ENCODE peak calls at places on chromosomes 1 and 21, in six cellular contexts. O is cardiac muscle cell, J is HCT116, T is A549, H is tibial artery, K is uterus. I is an unnamed sample. For H3K4me1, the result is how much of the 10 kb centered on the place peaks cover.

GRCh38 chr1:67832737-67833594 is at the start of gene GNG12:
- DNase-seq in H (peak), K (peak), J (peak), T (peak), O (peak), I (no peak)

GRCh38 chr1:78019031-78019430 is 14.3 kb downstream of the DNAJB4 start:
- DNase-seq in J (no peak), O (no peak), K (no peak), H (no peak), T (no peak), I (no peak)

GRCh38 chr1:155967410-155968400 is 10.6 kb downstream of the ARHGEF2 start:
- DNase-seq in T (no peak), J (no peak), K (no peak), O (no peak), H (peak), I (no peak)

GRCh38 chr1:50829010-50829958 is 130.8 kb downstream of the FAF1 start:
- DNase-seq in K (no peak), H (no peak), O (peak), T (no peak), J (no peak), I (no peak)

GRCh38 chr21:29885491-29885890 is 54.3 kb downstream of the GRIK1 start:
- DNase-seq in K (no peak), T (no peak), O (no peak), H (no peak), J (no peak), I (no peak)

GRCh38 chr1:21268281-21269239 is 21.7 kb downstream of the ECE1 start:
- DNase-seq in J (no peak), T (no peak), K (no peak), H (no peak), O (no peak), I (no peak)

GRCh38 chr1:209431402-209431801 is 152.1 kb upstream of the CAMK1G start:
- DNase-seq in H (no peak), J (no peak), K (no peak), O (no peak), T (no peak), I (no peak)

GRCh38 chr1:5998906-5999301 is 6.7 kb upstream of the NPHP4 start:
- DNase-seq in H (peak), T (no peak), O (no peak), K (no peak), J (no peak), I (no peak)

GRCh38 chr1:59477286-59477685 is 180.4 kb downstream of the FGGY start:
- DNase-seq in T (no peak), J (peak), O (no peak), H (no peak), K (no peak), I (peak)

GRCh38 chr1:97999320-97999719 is 78.5 kb upstream of the DPYD start:
- DNase-seq in J (no peak), K (no peak), T (no peak), O (peak), H (no peak), I (no peak)

GRCh38 chr1:112507896-112508241 is 896 bp upstream of the WNT2B start:
- DNase-seq in O (no peak), K (no peak), J (no peak), H (no peak), T (peak), I (no peak)

GRCh38 chr1:62722796-62723195 is 34.6 kb upstream of the DOCK7 start:
- DNase-seq in H (no peak), T (no peak), K (no peak), J (no peak), O (no peak), I (no peak)

GRCh38 chr1:93678966-93679480 is 2.6 kb downstream of the BCAR3 start:
- DNase-seq in J (no peak), T (no peak), H (no peak), K (no peak), O (no peak), I (no peak)
- H3K4me1 ChIP-seq in J (under half), T (half or more), H (under half), K (under half), O (under half), I (under half)

DNA sequence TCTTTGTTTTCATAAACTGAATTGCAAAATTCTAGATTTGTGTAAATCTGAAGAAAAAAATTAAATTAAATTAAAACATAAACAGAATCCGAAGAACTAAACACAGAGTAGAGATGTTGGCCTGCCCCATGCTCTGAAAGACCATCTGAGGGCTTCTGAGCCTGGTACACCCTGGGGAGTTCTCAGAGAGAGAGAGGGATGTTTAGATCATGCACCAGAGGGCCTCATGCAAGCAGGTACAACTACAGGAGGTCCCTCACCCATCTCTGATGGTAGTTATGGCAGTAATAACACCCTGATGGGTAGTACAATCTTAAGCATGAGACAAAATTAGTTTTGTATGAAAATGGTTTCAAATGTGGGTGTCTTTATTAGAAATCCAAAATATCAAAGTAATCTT is 127.7 kb downstream of the TGFB2 start:
- DNase-seq in T (no peak), K (no peak), J (no peak), O (no peak), H (no peak), I (no peak)
- H3K27ac ChIP-seq in T (peak), K (no peak), J (no peak), O (no peak), H (no peak), I (no peak)

GRCh38 chr1:86416343-86416742 is 7.6 kb upstream of the CLCA2 start:
- DNase-seq in T (no peak), O (no peak), K (no peak), H (no peak), J (no peak), I (peak)

GRCh38 chr1:86423473-86423872 is 498 bp upstream of the CLCA2 start:
- DNase-seq in O (no peak), H (no peak), K (no peak), T (no peak), J (no peak), I (no peak)

GRCh38 chr1:86423873-86424272 is at the start of gene CLCA2:
- DNase-seq in J (no peak), K (no peak), T (no peak), H (no peak), O (no peak), I (peak)

GRCh38 chr1:86421601-86422280 is 2.2 kb upstream of the CLCA2 start:
- DNase-seq in J (no peak), K (no peak), T (no peak), O (peak), H (no peak), I (no peak)

GRCh38 chr1:86419277-86419903 is 4.6 kb upstream of the CLCA2 start:
- DNase-seq in H (no peak), T (no peak), O (peak), J (no peak), K (no peak), I (peak)
- TF ChIP-seq CTCF in H (no peak), T (no peak), O (peak), J (peak), K (no peak), I (peak)

GRCh38 chr1:214379254-214379970 is 98.5 kb downstream of the SMYD2 start:
- DNase-seq in K (no peak), H (no peak), O (no peak), T (no peak), J (no peak), I (no peak)
- H3K4me1 ChIP-seq in K (under half), H (under half), O (under half), T (under half), J (under half), I (under half)